ENCODE peak calls at places on chromosome 3, in four cellular contexts. Z, Q, T and B are unnamed samples.
A peak's percentile ranks its signal among the peaks of the same experiment; 100 is the strongest.

GRCh38 chr3:184227481-184227935 is 1.9 kb upstream of the VWA5B2 start:
- DNase-seq in Z (peak; percentile 17), Q (no peak), T (peak; percentile 36), B (no peak)

GRCh38 chr3:99875573-99875924 is 57.9 kb downstream of the CMSS1 start:
- DNase-seq in Z (peak; percentile 87), Q (no peak), T (peak; percentile 72), B (peak; percentile 48)

GRCh38 chr3:156509209-156510174 is 45.4 kb downstream of the SSR3 start:
- DNase-seq in Z (peak; percentile 76), Q (peak; percentile 33), T (peak; percentile 80), B (peak; percentile 51)

GRCh38 chr3:186506846-186507245 is 37.3 kb downstream of the CRYGS start:
- DNase-seq in Z (no peak), Q (peak; percentile 17), T (no peak), B (peak; percentile 36)

GRCh38 chr3:110564674-110565073 is 506.9 kb upstream of the NECTIN3 start:
- DNase-seq in Z (no peak), Q (no peak), T (no peak), B (no peak)

GRCh38 chr3:117019082-117019713 is 309.6 kb downstream of the TUSC7 start:
- DNase-seq in Z (peak; percentile 80), Q (peak; percentile 37), T (peak; percentile 67), B (peak; percentile 56)

GRCh38 chr3:111210003-111210699 is 138.5 kb downstream of the NECTIN3 start:
- DNase-seq in Z (peak; percentile 28), Q (peak; percentile 42), T (no peak), B (peak; percentile 66)

GRCh38 chr3:154421067-154421466 is 8.9 kb downstream of the GPR149 start:
- DNase-seq in Z (peak; percentile 6), Q (no peak), T (peak; percentile 4), B (peak; percentile 2)

GRCh38 chr3:61560452-61561373 is 658 bp upstream of the PTPRG start:
- DNase-seq in Z (peak; percentile 87), Q (peak; percentile 70), T (peak; percentile 78), B (peak; percentile 74)

GRCh38 chr3:18062289-18063025 is 320.0 kb upstream of the TBC1D5 start:
- DNase-seq in Z (peak; percentile 39), Q (peak; percentile 54), T (no peak), B (peak; percentile 24)

GRCh38 chr3:129195731-129196256 is 12.1 kb upstream of the CNBP start:
- DNase-seq in Z (peak; percentile 95), Q (peak; percentile 93), T (peak; percentile 82), B (peak; percentile 95)

GRCh38 chr3:131402391-131403039 is 20.9 kb downstream of the NUDT16 start:
- DNase-seq in Z (no peak), Q (peak; percentile 83), T (peak; percentile 87), B (no peak)

GRCh38 chr3:77601853-77602440 is 562.0 kb downstream of the ROBO2 start:
- DNase-seq in Z (no peak), Q (no peak), T (no peak), B (no peak)

GRCh38 chr3:196501316-196502064 is 2.1 kb downstream of the RNF168 start:
- DNase-seq in Z (peak; percentile 51), Q (peak; percentile 29), T (no peak), B (peak; percentile 32)

GRCh38 chr3:121855555-121855954 is 20.5 kb downstream of the EAF2 start:
- DNase-seq in Z (no peak), Q (no peak), T (peak; percentile 8), B (peak; percentile 6)

GRCh38 chr3:81339040-81339845 is 422.2 kb downstream of the GBE1 start:
- DNase-seq in Z (peak; percentile 3), Q (peak; percentile 15), T (peak; percentile 48), B (no peak)

GRCh38 chr3:196712514-196713413 is 587 bp downstream of the PIGX start:
- DNase-seq in Z (peak; percentile 53), Q (peak; percentile 51), T (peak; percentile 68), B (peak; percentile 44)

DNA sequence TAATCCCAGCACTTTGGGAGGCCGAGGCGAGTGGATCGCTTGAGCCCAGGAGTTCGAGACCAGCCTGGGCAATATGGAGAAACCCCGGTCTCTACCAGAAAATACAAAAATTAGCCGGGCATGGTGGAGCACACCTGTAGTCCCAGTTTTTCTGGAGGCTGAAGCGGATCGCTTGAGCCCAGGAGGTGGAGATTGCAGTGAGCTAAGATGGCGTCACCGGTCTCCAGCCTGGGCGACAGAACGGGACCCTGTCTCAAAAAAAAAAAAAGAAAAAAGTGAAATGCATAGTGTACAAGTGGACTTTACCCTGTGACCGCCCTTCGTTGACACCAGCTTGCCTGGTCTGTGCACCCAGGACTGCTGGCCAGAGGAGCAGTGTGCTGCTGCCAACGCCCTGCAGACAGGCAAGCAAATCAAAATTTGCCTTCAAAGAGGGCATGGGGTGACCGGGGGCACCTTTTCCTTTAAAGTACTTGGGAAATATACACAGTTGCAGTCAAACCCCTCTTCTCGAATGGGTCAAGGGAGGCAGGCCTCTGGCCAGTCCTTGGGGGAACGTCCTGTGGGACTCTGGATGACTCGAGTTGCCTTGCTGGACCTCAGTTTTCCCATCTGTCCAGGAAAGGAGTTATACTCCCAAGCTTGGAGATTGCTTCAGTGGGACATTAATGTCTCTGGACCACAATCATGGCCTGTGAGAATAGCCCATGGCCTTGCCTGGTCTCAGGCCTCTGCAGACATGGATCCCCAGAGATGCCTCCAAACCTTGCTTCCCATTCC is 1.0 kb downstream of the XYLB start:
- DNase-seq in Z (no peak), Q (no peak), T (no peak), B (no peak)
- H3K4me3 ChIP-seq in Z (peak overlapping the region; percentile 62), Q (peak overlapping the region; percentile 67), T (peak overlapping the region; percentile 58), B (peak overlapping the region; percentile 79)

GRCh38 chr3:113623324-113623723 is 73.1 kb downstream of the USF3 start:
- DNase-seq in Z (no peak), Q (no peak), T (no peak), B (no peak)
- TF ChIP-seq CTCF in Z (no peak), Q (peak; percentile 4), T (peak; percentile 15), B (peak; percentile 47)

DNA sequence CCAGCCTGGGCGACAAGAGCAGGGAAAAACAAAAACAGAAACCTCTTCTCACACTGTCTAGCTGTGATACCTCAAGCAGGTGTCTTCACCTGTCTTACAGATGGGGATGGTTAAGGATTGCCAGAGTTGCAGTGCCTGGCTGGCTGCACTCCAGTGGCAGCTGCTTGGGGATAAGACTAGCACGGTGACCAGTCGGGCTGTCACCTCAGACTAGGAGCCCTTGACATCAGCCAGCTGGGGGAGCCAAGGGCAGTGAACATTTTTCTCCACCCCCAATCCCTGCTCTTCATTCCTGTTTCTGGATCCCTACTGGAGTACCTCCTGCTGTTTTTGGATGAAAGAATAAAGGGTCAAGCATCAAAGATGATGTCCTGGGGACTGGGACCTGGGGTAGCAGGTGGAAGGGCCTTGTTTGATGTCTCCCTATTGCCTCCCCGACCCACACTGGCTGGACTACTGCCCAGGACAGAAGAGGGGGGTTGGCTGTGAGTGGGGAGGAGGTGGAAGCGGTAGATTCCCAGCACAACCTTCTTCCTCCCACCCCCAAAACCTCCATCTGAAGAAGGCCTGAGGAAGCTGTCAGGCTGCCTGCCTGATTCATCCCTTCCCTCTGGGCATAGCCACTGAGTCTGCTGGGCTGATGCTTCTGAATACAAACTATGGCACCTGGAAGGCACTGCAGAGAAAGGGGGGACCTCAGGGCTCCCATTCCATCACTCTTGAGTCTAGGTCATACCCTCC is 7.0 kb upstream of the CPNE9 start:
- DNase-seq in Z (no peak), Q (no peak), T (no peak), B (no peak)
- H3K36me3 ChIP-seq in Z (peaks cover 11% of the 10 kb centered on the region), Q (peaks cover 8% of the 10 kb centered on the region), T (peaks cover 32% of the 10 kb centered on the region), B (peaks cover 23% of the 10 kb centered on the region)

GRCh38 chr3:57893156-57893555 is 115.1 kb upstream of the FLNB start:
- DNase-seq in Z (no peak), Q (no peak), T (no peak), B (no peak)

GRCh38 chr3:57893668-57894067 is 114.6 kb upstream of the FLNB start:
- DNase-seq in Z (no peak), Q (no peak), T (no peak), B (peak; percentile 35)

GRCh38 chr3:57890874-57891273 is 117.3 kb upstream of the FLNB start:
- DNase-seq in Z (peak; percentile 59), Q (peak; percentile 79), T (no peak), B (no peak)

GRCh38 chr3:57889807-57890206 is 118.4 kb upstream of the FLNB start:
- DNase-seq in Z (peak; percentile 59), Q (peak; percentile 73), T (peak; percentile 40), B (no peak)

GRCh38 chr3:57892423-57892822 is 115.8 kb upstream of the FLNB start:
- DNase-seq in Z (no peak), Q (peak; percentile 55), T (no peak), B (peak; percentile 37)
- H3K4me3 ChIP-seq in Z (no peak overlapping the region), Q (no peak overlapping the region), T (no peak overlapping the region), B (no peak overlapping the region)